ENCODE peak calls at places on chromosomes 6 and 20, in ten cellular contexts. P, H, X, S, V, F, Y, R, A and B are unnamed samples.

GRCh38 chr20:9918360-9918759 is 79.5 kb upstream of the PAK5 start:
- DNase-seq in P (no peak), H (no peak), X (no peak), S (no peak), V (no peak), F (no peak), Y (no peak), R (no peak), A (no peak), B (no peak)

GRCh38 chr6:113735487-113735886 is 121.7 kb upstream of the MARCKS start:
- DNase-seq in P (no peak), H (no peak), X (no peak), S (no peak), V (no peak), F (no peak), Y (no peak), R (no peak), A (no peak), B (no peak)

GRCh38 chr20:10643560-10643873 is 30.3 kb downstream of the JAG1 start:
- DNase-seq in P (no peak), H (no peak), X (no peak), S (no peak), V (no peak), F (no peak), Y (no peak), R (no peak), A (no peak), B (no peak)

GRCh38 chr6:142386657-142387056 is 84.8 kb downstream of the ADGRG6 start:
- DNase-seq in P (no peak), H (no peak), X (no peak), S (no peak), V (no peak), F (no peak), Y (no peak), R (no peak), A (no peak), B (no peak)

GRCh38 chr6:41536884-41537347 is 9.3 kb upstream of the FOXP4 start:
- DNase-seq in P (no peak), H (no peak), X (no peak), S (no peak), V (no peak), F (peak), Y (peak), R (no peak), A (no peak), B (no peak)

GRCh38 chr20:61724376-61724775 is 341.3 kb downstream of the TAF4 start:
- DNase-seq in P (no peak), H (no peak), X (no peak), S (no peak), V (no peak), F (no peak), Y (no peak), R (no peak), A (peak), B (no peak)

GRCh38 chr6:157514659-157515496 is 133.9 kb downstream of the ZDHHC14 start:
- DNase-seq in P (no peak), H (no peak), X (no peak), S (peak), V (peak), F (no peak), Y (no peak), R (no peak), A (peak), B (no peak)

GRCh38 chr6:16355699-16356481 is 117.5 kb downstream of the GMPR start:
- DNase-seq in P (no peak), H (no peak), X (no peak), S (peak), V (peak), F (no peak), Y (no peak), R (no peak), A (no peak), B (no peak)

GRCh38 chr20:21099653-21100589 is 6.2 kb downstream of the LINC00237 start:
- DNase-seq in P (no peak), H (peak), X (no peak), S (peak), V (no peak), F (peak), Y (peak), R (peak), A (peak), B (peak)

GRCh38 chr6:127518710-127519468 is at the start of gene MTCL3:
- DNase-seq in P (peak), H (no peak), X (no peak), S (peak), V (no peak), F (peak), Y (peak), R (peak), A (peak), B (no peak)

GRCh38 chr6:71034578-71034977 is 77.7 kb upstream of the B3GAT2 start:
- DNase-seq in P (no peak), H (no peak), X (no peak), S (no peak), V (no peak), F (peak), Y (no peak), R (no peak), A (no peak), B (no peak)

GRCh38 chr20:23646106-23646958 is 8.6 kb upstream of the CST3 start:
- DNase-seq in P (no peak), H (no peak), X (no peak), S (peak), V (no peak), F (no peak), Y (no peak), R (no peak), A (no peak), B (no peak)

GRCh38 chr20:479487-479886 is 17.2 kb upstream of the TBC1D20 start:
- DNase-seq in P (no peak), H (no peak), X (no peak), S (peak), V (no peak), F (no peak), Y (no peak), R (no peak), A (no peak), B (no peak)

GRCh38 chr6:36656441-36656840 is 22.1 kb upstream of the CDKN1A start:
- DNase-seq in P (no peak), H (no peak), X (no peak), S (no peak), V (no peak), F (no peak), Y (no peak), R (no peak), A (no peak), B (no peak)

GRCh38 chr6:140879861-140880260 is 1252.9 kb upstream of the GJE1 start:
- DNase-seq in P (no peak), H (no peak), X (no peak), S (peak), V (no peak), F (no peak), Y (no peak), R (no peak), A (no peak), B (no peak)

GRCh38 chr6:107727096-107727757 is 96.9 kb downstream of the SCML4 start:
- DNase-seq in P (no peak), H (no peak), X (no peak), S (no peak), V (no peak), F (no peak), Y (no peak), R (no peak), A (no peak), B (no peak)

GRCh38 chr6:26383624-26384417 is 913 bp downstream of the BTN2A2 start:
- DNase-seq in P (no peak), H (no peak), X (no peak), S (peak), V (peak), F (peak), Y (peak), R (no peak), A (peak), B (no peak)

GRCh38 chr20:1945660-1946059 is 48.2 kb downstream of the PDYN start:
- DNase-seq in P (no peak), H (no peak), X (no peak), S (no peak), V (no peak), F (no peak), Y (no peak), R (no peak), A (no peak), B (no peak)

GRCh38 chr6:161838306-161839035 is 564.6 kb upstream of the AGPAT4 start:
- DNase-seq in P (no peak), H (no peak), X (no peak), S (no peak), V (no peak), F (no peak), Y (no peak), R (no peak), A (no peak), B (no peak)

GRCh38 chr6:3355358-3356055 is 96.8 kb downstream of the PSMG4 start:
- DNase-seq in P (peak), H (no peak), X (peak), S (peak), V (no peak), F (peak), Y (no peak), R (peak), A (peak), B (no peak)

GRCh38 chr6:21911208-21911607 is 317.7 kb downstream of the SOX4 start:
- DNase-seq in P (no peak), H (no peak), X (no peak), S (no peak), V (no peak), F (no peak), Y (no peak), R (no peak), A (no peak), B (no peak)

GRCh38 chr6:75326557-75327258 is 42.1 kb upstream of the TMEM30A start:
- DNase-seq in P (no peak), H (no peak), X (no peak), S (no peak), V (peak), F (no peak), Y (no peak), R (no peak), A (no peak), B (no peak)

GRCh38 chr6:5093231-5094015 is 8.3 kb downstream of the PPP1R3G start:
- DNase-seq in P (no peak), H (no peak), X (no peak), S (no peak), V (no peak), F (no peak), Y (no peak), R (no peak), A (no peak), B (no peak)